ENCODE peak calls at places on chromosomes 5 and 9, in six cellular contexts. T, I, N, X, H and J are unnamed samples.

GRCh38 chr9:8651830-8652229 is 852.3 kb upstream of the DMAC1 start:
- DNase-seq in T (no peak), I (no peak), N (no peak), X (no peak), H (no peak), J (no peak)

GRCh38 chr9:84799231-84799630 is 129.7 kb downstream of the NTRK2 start:
- DNase-seq in T (no peak), I (no peak), N (no peak), X (no peak), H (no peak), J (no peak)

GRCh38 chr5:113663879-113664278 is 150.4 kb downstream of the YTHDC2 start:
- DNase-seq in T (peak; percentile 15), I (peak; percentile 16), N (peak; percentile 45), X (no peak), H (no peak), J (peak; percentile 47)

GRCh38 chr5:6411141-6411540 is 32.8 kb upstream of the MED10 start:
- DNase-seq in T (no peak), I (no peak), N (no peak), X (no peak), H (no peak), J (no peak)

GRCh38 chr9:125409217-125409636 is 147.6 kb downstream of the GAPVD1 start:
- DNase-seq in T (no peak), I (no peak), N (no peak), X (no peak), H (no peak), J (peak; percentile 57)

GRCh38 chr9:126428524-126429175 is 102.0 kb downstream of the MVB12B start:
- DNase-seq in T (no peak), I (no peak), N (no peak), X (no peak), H (no peak), J (no peak)

GRCh38 chr9:85727500-85727899 is 14.3 kb downstream of the AGTPBP1 start:
- DNase-seq in T (no peak), I (no peak), N (peak; percentile 29), X (no peak), H (no peak), J (no peak)

GRCh38 chr9:35367451-35367850 is 122.5 kb upstream of the RUSC2 start:
- DNase-seq in T (no peak), I (peak; percentile 93), N (no peak), X (no peak), H (no peak), J (no peak)

GRCh38 chr5:120600639-120601038 is 136.5 kb downstream of the PRR16 start:
- DNase-seq in T (no peak), I (no peak), N (no peak), X (no peak), H (no peak), J (no peak)

GRCh38 chr5:139194486-139194885 is 3.7 kb downstream of the SIL1 start:
- DNase-seq in T (no peak), I (no peak), N (no peak), X (no peak), H (no peak), J (no peak)

GRCh38 chr9:71209890-71210289 is 88.5 kb upstream of the TRPM3 start:
- DNase-seq in T (no peak), I (no peak), N (no peak), X (no peak), H (no peak), J (no peak)

GRCh38 chr5:151072234-151073025 is 8.4 kb downstream of the TNIP1 start:
- DNase-seq in T (no peak), I (peak; percentile 84), N (no peak), X (no peak), H (no peak), J (peak; percentile 75)

GRCh38 chr5:176693477-176693851 is 46.2 kb downstream of the TSPAN17 start:
- DNase-seq in T (no peak), I (no peak), N (no peak), X (no peak), H (no peak), J (no peak)

GRCh38 chr9:122307925-122308324 is 43.2 kb downstream of the MRRF start:
- DNase-seq in T (no peak), I (peak; percentile 26), N (no peak), X (no peak), H (no peak), J (no peak)

GRCh38 chr5:153744751-153745150 is 254.3 kb downstream of the GRIA1 start:
- DNase-seq in T (no peak), I (no peak), N (no peak), X (no peak), H (no peak), J (no peak)

GRCh38 chr9:130839237-130840111 is 4.4 kb downstream of the ABL1 start:
- DNase-seq in T (no peak), I (no peak), N (no peak), X (no peak), H (no peak), J (no peak)

GRCh38 chr9:130837002-130837511 is 2.0 kb downstream of the ABL1 start:
- DNase-seq in T (peak; percentile 38), I (peak; percentile 67), N (peak; percentile 69), X (peak; percentile 65), H (no peak), J (peak; percentile 13)

GRCh38 chr9:130835441-130836298 is 616 bp downstream of the ABL1 start:
- DNase-seq in T (peak; percentile 78), I (peak; percentile 61), N (no peak), X (peak; percentile 82), H (no peak), J (peak; percentile 45)

GRCh38 chr9:130834371-130835311 is at the start of gene ABL1:
- DNase-seq in T (peak; percentile 93), I (peak; percentile 85), N (peak; percentile 67), X (peak; percentile 94), H (peak; percentile 51), J (peak; percentile 82)

GRCh38 chr9:130837644-130838043 is 2.6 kb downstream of the ABL1 start:
- DNase-seq in T (no peak), I (no peak), N (no peak), X (no peak), H (no peak), J (no peak)
- TF ChIP-seq SMC3 in T (no peak), I (no peak), N (no peak), X (no peak), H (no peak), J (no peak)

GRCh38 chr9:127559247-127559680 is 52.8 kb upstream of the STXBP1 start:
- DNase-seq in T (no peak), I (no peak), N (no peak), X (no peak), H (no peak), J (no peak)
- H3K4me1 ChIP-seq in T (peaks cover 38% of the 10 kb centered on the region), I (peaks cover 72% of the 10 kb centered on the region), N (peaks cover 46% of the 10 kb centered on the region), X (peaks cover 55% of the 10 kb centered on the region), H (no peaks in the 10 kb centered on the region), J (peaks cover 97% of the 10 kb centered on the region)

DNA sequence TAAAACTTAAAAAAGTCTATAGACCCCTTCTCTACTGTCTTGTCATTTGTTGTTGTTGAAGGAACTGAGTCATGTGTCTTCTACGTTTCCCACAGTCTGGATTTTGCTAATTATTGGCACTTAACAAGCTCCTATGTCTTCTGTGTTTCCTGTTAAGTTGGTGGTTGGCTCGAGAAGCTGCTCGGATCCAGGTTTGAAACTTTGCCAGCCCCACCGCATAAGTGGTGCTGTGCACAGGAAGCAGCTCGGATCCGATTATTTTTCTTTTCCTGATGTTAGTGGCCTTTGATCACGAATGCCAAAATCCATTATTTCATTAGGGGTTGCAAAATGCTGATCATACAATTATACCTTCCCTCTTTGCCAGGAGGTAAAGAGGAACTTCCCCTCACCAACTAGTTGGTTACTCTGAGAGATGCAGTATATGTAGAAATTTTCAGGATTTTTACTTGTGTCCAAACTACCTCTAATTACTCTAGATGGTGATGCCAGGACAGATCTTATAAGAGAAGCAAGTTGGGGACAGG is 186.5 kb downstream of the NSG2 start:
- DNase-seq in T (no peak), I (no peak), N (no peak), X (no peak), H (no peak), J (no peak)
- TF ChIP-seq SMC3 in T (no peak), I (no peak), N (no peak), X (no peak), H (no peak), J (no peak)

GRCh38 chr9:38062106-38062497 is 6.9 kb downstream of the SHB start:
- DNase-seq in T (no peak), I (no peak), N (no peak), X (no peak), H (no peak), J (no peak)

GRCh38 chr9:38063363-38063707 is 5.7 kb downstream of the SHB start:
- DNase-seq in T (no peak), I (no peak), N (no peak), X (no peak), H (no peak), J (no peak)

GRCh38 chr9:38060688-38061087 is 8.3 kb downstream of the SHB start:
- DNase-seq in T (peak; percentile 72), I (no peak), N (no peak), X (no peak), H (no peak), J (no peak)

GRCh38 chr9:38061326-38061947 is 7.6 kb downstream of the SHB start:
- DNase-seq in T (no peak), I (no peak), N (no peak), X (no peak), H (peak; percentile 65), J (no peak)

DNA sequence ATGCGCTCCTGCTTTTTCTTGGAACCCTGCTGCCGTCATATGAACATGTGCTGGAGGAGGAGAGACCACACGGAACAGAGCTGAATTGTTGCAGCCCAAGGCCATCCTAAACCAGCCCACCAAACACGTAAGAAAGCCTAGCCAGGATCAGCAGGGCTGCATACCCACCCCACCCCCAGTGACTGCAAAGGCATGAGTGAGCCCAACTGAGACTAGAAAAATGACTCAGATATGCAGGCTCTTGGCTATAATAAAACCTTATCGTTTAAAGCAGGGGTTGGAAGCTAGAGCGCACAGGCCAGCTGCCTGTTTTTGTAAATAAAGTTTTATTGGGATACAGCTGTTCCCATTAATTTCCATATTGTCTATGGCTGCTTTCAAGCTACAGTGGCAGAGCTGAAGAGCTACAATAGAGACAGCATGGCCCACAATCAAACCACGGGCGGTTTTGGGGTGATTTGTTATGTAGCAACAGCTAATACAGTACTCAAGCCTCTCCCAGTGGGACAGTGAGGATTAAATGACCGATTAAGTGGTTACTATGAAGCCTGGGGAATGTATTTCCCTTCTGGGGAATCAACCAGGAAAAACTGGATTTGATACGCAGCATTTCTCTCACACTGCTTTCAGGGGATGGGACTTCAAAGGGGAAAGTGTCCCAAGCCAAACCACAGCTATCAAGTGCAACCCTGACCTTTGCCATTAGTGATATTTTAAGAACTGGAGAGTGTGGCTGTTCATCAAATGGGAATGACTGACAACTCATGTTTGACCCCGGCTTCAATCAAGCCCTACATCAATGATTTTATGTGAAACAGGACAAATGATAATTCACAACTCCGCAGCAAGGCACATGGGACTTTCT is 6.3 kb downstream of the SHB start:
- DNase-seq in T (no peak), I (peak; percentile 84), N (peak; percentile 87), X (peak; percentile 68), H (no peak), J (no peak)
- H3K4me1 ChIP-seq in T (peaks cover 69% of the 10 kb centered on the region), I (peaks cover 51% of the 10 kb centered on the region), N (peaks cover 86% of the 10 kb centered on the region), X (peaks cover 51% of the 10 kb centered on the region), H (peaks cover 50% of the 10 kb centered on the region), J (peaks cover 90% of the 10 kb centered on the region)

GRCh38 chr5:8613078-8613685 is 744.2 kb downstream of the MTRR start:
- DNase-seq in T (no peak), I (no peak), N (peak; percentile 37), X (no peak), H (no peak), J (no peak)

GRCh38 chr5:8611067-8611466 is 742.1 kb downstream of the MTRR start:
- DNase-seq in T (no peak), I (no peak), N (no peak), X (no peak), H (no peak), J (no peak)

GRCh38 chr5:8615142-8615858 is 746.4 kb downstream of the MTRR start:
- DNase-seq in T (no peak), I (peak; percentile 4), N (no peak), X (no peak), H (no peak), J (no peak)
- TF ChIP-seq SMC3 in T (no peak), I (no peak), N (no peak), X (no peak), H (no peak), J (no peak)